ENCODE peak calls at places on chromosomes 16 and 17, in four cellular contexts. Y is stomach, E is sigmoid colon, M is H1. G is an unnamed sample.
A peak's percentile ranks its signal among the peaks of the same experiment; 100 is the strongest.

GRCh38 chr17:49280061-49280460 is 49.5 kb upstream of the PHOSPHO1 start:
- DNase-seq in M (no peak), Y (no peak), E (no peak), G (no peak)

GRCh38 chr17:82663381-82664275 is 15.4 kb upstream of the WDR45B start:
- DNase-seq in Y (no peak), M (no peak), E (no peak), G (no peak)

GRCh38 chr17:45740553-45741330 is 43.4 kb upstream of the CRHR1 start:
- DNase-seq in Y (no peak), M (peak; percentile 81), E (peak; percentile 25), G (no peak)

GRCh38 chr16:2022723-2023097 is 3.1 kb downstream of the NPW start:
- DNase-seq in M (no peak), E (no peak), Y (no peak), G (no peak)

GRCh38 chr17:40448639-40449261 is 5.5 kb downstream of the IGFBP4 start:
- DNase-seq in E (no peak), Y (peak; percentile 70), M (no peak), G (no peak)

GRCh38 chr16:84175351-84176081 is 11.3 kb downstream of the TAF1C start:
- DNase-seq in Y (peak; percentile 55), E (no peak), M (peak; percentile 90), G (peak; percentile 48)

GRCh38 chr17:61414936-61415251 is 15.3 kb downstream of the TBX2 start:
- DNase-seq in E (no peak), M (peak; percentile 20), Y (peak; percentile 18), G (no peak)

GRCh38 chr17:51427259-51428255 is 167.2 kb downstream of the UTP18 start:
- DNase-seq in M (no peak), E (no peak), Y (no peak), G (no peak)

GRCh38 chr17:48593126-48593829 is at the start of gene HOXB5:
- DNase-seq in E (no peak), Y (no peak), M (no peak), G (no peak)

GRCh38 chr16:81779540-81780320 is 639 bp downstream of the PLCG2 start:
- DNase-seq in E (no peak), Y (peak; percentile 44), M (peak; percentile 58), G (no peak)

GRCh38 chr17:74759243-74759801 is 10.9 kb downstream of the NHERF1 start:
- DNase-seq in E (no peak), Y (no peak), M (no peak), G (no peak)

GRCh38 chr17:46979023-46979870 is at the start of gene RPRML:
- DNase-seq in Y (peak; percentile 45), M (peak; percentile 77), E (no peak), G (no peak)

GRCh38 chr16:74999208-74999682 is 421 bp downstream of the ZNRF1 start:
- DNase-seq in M (no peak), E (peak; percentile 73), Y (no peak), G (no peak)

GRCh38 chr17:3573246-3574100 is 15.9 kb upstream of the TRPV3 start:
- DNase-seq in M (no peak), E (no peak), Y (no peak), G (no peak)

GRCh38 chr17:73166731-73167581 is 2.1 kb downstream of the SSTR2 start:
- DNase-seq in E (no peak), Y (no peak), M (no peak), G (no peak)

GRCh38 chr16:5649762-5650445 is 552.3 kb upstream of the EEF2KMT start:
- DNase-seq in Y (no peak), M (no peak), E (no peak), G (no peak)

GRCh38 chr16:31043352-31043751 is 10.0 kb downstream of the STX4 start:
- DNase-seq in M (no peak), E (no peak), Y (no peak), G (no peak)

GRCh38 chr17:18139949-18140348 is 31.4 kb downstream of the MYO15A start:
- DNase-seq in E (no peak), M (no peak), Y (no peak), G (no peak)

GRCh38 chr16:12257926-12258561 is 281.5 kb downstream of the SNX29 start:
- DNase-seq in Y (no peak), E (no peak), M (no peak), G (no peak)

GRCh38 chr17:48486557-48486956 is 44.3 kb downstream of the HOXB1 start:
- DNase-seq in E (peak; percentile 56), Y (no peak), M (no peak), G (no peak)

GRCh38 chr17:32331243-32332040 is 10.5 kb downstream of the C17orf75 start:
- DNase-seq in Y (no peak), M (no peak), E (no peak), G (no peak)

GRCh38 chr17:56679148-56679766 is 85.8 kb downstream of the NOG start:
- DNase-seq in Y (no peak), M (no peak), E (no peak), G (no peak)

GRCh38 chr17:56674401-56674925 is 81.0 kb downstream of the NOG start:
- DNase-seq in E (no peak), M (no peak), Y (no peak), G (no peak)

GRCh38 chr17:56676807-56677206 is 83.3 kb downstream of the NOG start:
- DNase-seq in E (no peak), M (no peak), Y (no peak), G (no peak)

GRCh38 chr17:56678249-56679144 is 85.0 kb downstream of the NOG start:
- DNase-seq in Y (no peak), E (no peak), M (peak; percentile 56), G (no peak)

DNA sequence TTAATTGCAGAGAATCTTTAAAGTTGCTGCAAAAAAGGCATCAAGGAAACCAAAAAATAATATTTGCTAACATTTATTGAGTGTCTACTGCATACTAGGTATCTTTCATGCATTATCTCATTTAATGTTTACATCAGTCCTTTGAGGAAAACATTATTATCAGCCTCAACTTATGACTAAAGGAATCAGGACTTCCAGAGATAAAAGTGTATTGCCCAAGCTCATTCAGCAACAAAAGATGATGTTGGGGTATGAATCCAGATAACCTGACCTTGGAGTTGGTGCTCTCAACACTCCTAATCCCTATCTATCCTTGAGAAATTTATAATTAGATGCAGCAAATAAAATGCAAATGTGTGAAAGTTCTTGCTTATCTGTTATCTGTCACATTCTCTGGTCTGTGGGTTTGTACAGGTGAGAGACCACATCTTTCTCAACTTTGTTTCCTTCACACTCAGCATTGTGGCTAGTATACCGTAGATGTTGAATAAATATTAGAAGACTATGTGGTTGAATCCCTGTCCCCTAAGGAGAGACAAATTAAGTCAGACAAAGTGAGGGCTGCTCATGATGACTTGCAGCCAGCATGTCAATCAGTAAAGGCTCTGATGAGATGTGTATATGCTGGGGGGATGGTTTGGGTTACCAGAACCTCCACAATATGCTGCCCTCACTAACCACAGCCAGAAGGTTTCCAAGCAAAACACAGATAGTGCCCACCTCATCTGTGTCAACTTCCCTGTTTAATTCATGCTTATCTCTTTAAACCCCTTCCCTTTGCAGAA is 82.6 kb downstream of the NOG start:
- DNase-seq in M (no peak), Y (no peak), E (no peak), G (no peak)
- H3K27ac ChIP-seq in M (no peak overlapping the region), Y (no peak overlapping the region), E (no peak overlapping the region), G (no peak overlapping the region)

DNA sequence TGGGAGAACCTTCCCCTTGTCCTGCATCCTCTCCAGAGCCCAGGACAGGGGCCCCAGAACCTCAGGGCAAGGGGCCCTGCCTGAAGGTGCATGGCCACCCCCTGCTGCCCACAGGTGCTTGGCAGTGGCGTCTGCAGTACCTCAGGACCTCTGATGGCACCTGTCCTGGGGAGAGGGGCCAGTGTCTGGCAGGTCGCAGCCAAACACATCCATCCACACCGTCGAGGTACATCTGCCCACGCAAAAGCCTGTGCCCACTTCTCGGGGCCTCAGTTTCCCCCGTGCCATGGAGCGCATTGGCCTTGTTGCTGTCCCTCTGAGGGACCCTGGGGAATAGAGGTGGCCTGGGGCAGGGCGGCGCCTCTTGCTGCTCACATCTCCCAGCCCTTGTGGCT is 9.3 kb downstream of the MAP2K3 start:
- DNase-seq in E (no peak), Y (no peak), M (no peak), G (no peak)
- H3K9me3 ChIP-seq in E (no peaks in the 10 kb centered on the region), Y (no peaks in the 10 kb centered on the region), M (peaks cover 32% of the 10 kb centered on the region), G (no peaks in the 10 kb centered on the region)

DNA sequence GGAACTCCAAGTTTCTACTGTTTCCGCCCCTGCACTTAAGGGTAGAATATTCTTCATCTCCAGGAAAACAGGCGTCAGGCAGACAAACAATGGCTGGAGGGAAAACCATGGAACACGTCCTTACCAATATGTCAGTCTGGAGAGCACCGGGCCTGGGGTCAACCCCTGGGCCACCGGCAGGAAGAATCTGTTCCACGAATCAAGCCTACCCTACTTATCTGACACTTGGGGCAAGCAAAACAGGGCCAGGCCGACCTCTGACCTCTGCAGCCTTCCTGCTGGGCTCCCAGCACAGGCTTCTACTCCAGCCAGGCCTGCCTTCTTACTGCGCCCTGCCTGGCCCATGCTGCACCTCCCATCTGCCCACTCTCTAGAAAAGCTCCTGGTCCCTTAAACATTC is 10.1 kb downstream of the VAC14 start:
- DNase-seq in Y (no peak), M (no peak), E (no peak), G (no peak)
- TF ChIP-seq POLR2AphosphoS5 in Y (no peak), M (no peak), E (no peak), G (no peak)

GRCh38 chr17:76453431-76453743 is 435 bp upstream of the UBE2O start:
- DNase-seq in M (no peak), E (no peak), Y (no peak), G (no peak)
- H3K27ac ChIP-seq in M (no peak overlapping the region), E (no peak overlapping the region), Y (peak overlapping the region; percentile 78), G (no peak overlapping the region)

GRCh38 chr17:22510504-22510903 is 818.2 kb downstream of the KCNJ18 start:
- DNase-seq in M (no peak), Y (no peak), E (no peak), G (no peak)
- H3K9me3 ChIP-seq in M (peaks cover 51% of the 10 kb centered on the region), Y (peaks cover 3% of the 10 kb centered on the region), E (no peaks in the 10 kb centered on the region), G (no peaks in the 10 kb centered on the region)

GRCh38 chr16:57503366-57503765 is 17.1 kb upstream of the DOK4 start:
- DNase-seq in M (no peak), Y (no peak), E (peak; percentile 38), G (no peak)

GRCh38 chr16:57501492-57501891 is 15.2 kb upstream of the DOK4 start:
- DNase-seq in E (peak; percentile 47), Y (no peak), M (no peak), G (no peak)

GRCh38 chr16:57498031-57498430 is 11.7 kb upstream of the DOK4 start:
- DNase-seq in Y (no peak), M (no peak), E (peak; percentile 43), G (no peak)

GRCh38 chr16:57502048-57502775 is 15.9 kb upstream of the DOK4 start:
- DNase-seq in Y (no peak), E (peak; percentile 38), M (no peak), G (no peak)

GRCh38 chr16:57500578-57501111 is 14.4 kb upstream of the DOK4 start:
- DNase-seq in E (peak; percentile 50), Y (no peak), M (no peak), G (no peak)
- TF ChIP-seq POLR2AphosphoS5 in E (no peak), Y (no peak), M (no peak), G (no peak)

GRCh38 chr16:88424536-88425230 is 28.4 kb upstream of the ZFPM1 start:
- DNase-seq in E (no peak), Y (no peak), M (no peak), G (no peak)
- H3K27ac ChIP-seq in E (no peak overlapping the region), Y (no peak overlapping the region), M (no peak overlapping the region), G (no peak overlapping the region)

GRCh38 chr16:35174006-35174405 is 1714.6 kb downstream of the TP53TG3F start:
- DNase-seq in M (no peak), Y (no peak), E (no peak), G (no peak)
- H3K9me3 ChIP-seq in M (peaks cover 42% of the 10 kb centered on the region), Y (peaks cover 35% of the 10 kb centered on the region), E (no peaks in the 10 kb centered on the region), G (no peaks in the 10 kb centered on the region)